ENCODE peak calls at places on chromosomes 1 and 21, in nine cellular contexts. A, M, D, R, I, U, X, Q and Y are unnamed samples.

GRCh38 chr1:224751547-224752311 is 135.6 kb downstream of the CNIH3 start:
- DNase-seq in X (no peak), R (no peak), D (no peak), Q (no peak), U (no peak), M (no peak), I (no peak), A (no peak), Y (no peak)

GRCh38 chr1:64470670-64471217 is 815 bp downstream of the CACHD1 start:
- DNase-seq in A (no peak), Q (no peak), I (no peak), R (no peak), U (peak; percentile 52), D (peak; percentile 4), M (no peak), X (peak; percentile 87), Y (no peak)

GRCh38 chr1:47656719-47657685 is 219.2 kb downstream of the FOXD2 start:
- DNase-seq in M (no peak), U (no peak), D (no peak), Q (no peak), X (no peak), R (no peak), I (no peak), A (no peak), Y (no peak)

GRCh38 chr1:109815809-109816791 is 52.4 kb upstream of the EPS8L3 start:
- DNase-seq in D (no peak), Q (no peak), X (no peak), R (no peak), I (no peak), A (no peak), U (no peak), M (no peak), Y (no peak)

GRCh38 chr21:34510148-34511142 is 1.6 kb downstream of the KCNE1 start:
- DNase-seq in U (peak; percentile 88), I (peak; percentile 75), X (peak; percentile 94), R (no peak), M (no peak), Q (peak; percentile 56), A (peak; percentile 46), D (no peak), Y (no peak)

GRCh38 chr1:58815680-58816071 is 31.8 kb upstream of the JUN start:
- DNase-seq in D (no peak), M (no peak), Q (no peak), U (peak; percentile 5), R (no peak), X (no peak), I (peak; percentile 71), A (no peak), Y (no peak)

GRCh38 chr1:18569251-18569650 is 61.4 kb upstream of the PAX7 start:
- DNase-seq in M (no peak), U (no peak), I (no peak), R (no peak), D (peak; percentile 73), Q (no peak), X (no peak), A (no peak), Y (no peak)

GRCh38 chr21:29182674-29183073 is 52.2 kb downstream of the MAP3K7CL start:
- DNase-seq in I (no peak), Q (no peak), U (no peak), D (no peak), M (no peak), X (no peak), R (no peak), A (no peak), Y (no peak)

GRCh38 chr1:51044834-51045233 is 57.2 kb upstream of the C1orf185 start:
- DNase-seq in D (no peak), U (no peak), I (peak; percentile 50), Q (no peak), R (no peak), M (no peak), A (no peak), X (no peak), Y (no peak)